ENCODE peak calls at places on chromosomes 16 and 17, in nine cellular contexts. F is stomach; C is A673; Q is keratinocyte; B is mucosa of descending colon; P is upper lobe of right lung; W is left ventricle myocardium inferior; J is uterus; Z is CD8-positive, alpha-beta T cell. K is an unnamed sample. For H3K36me3, the result is how much of the 10 kb centered on the place peaks cover.

GRCh38 chr17:74768069-74768762 is 7.9 kb downstream of the NAT9 start:
- DNase-seq in F (peak), C (no peak), Q (no peak), B (no peak), P (peak), W (peak), J (no peak), Z (no peak), K (no peak)

GRCh38 chr16:85928411-85928820 is 29.5 kb downstream of the IRF8 start:
- DNase-seq in F (no peak), C (no peak), Q (no peak), B (peak), P (no peak), W (no peak), J (peak), Z (no peak), K (no peak)

GRCh38 chr17:29930399-29931010 is 477 bp upstream of the SSH2 start:
- DNase-seq in F (no peak), C (no peak), Q (no peak), B (no peak), P (no peak), W (no peak), J (no peak), Z (no peak), K (no peak)

GRCh38 chr17:31115168-31115567 is 20.4 kb downstream of the NF1 start:
- DNase-seq in F (no peak), C (peak), Q (no peak), B (no peak), P (no peak), W (no peak), J (no peak), Z (no peak), K (no peak)

GRCh38 chr17:43467981-43468541 is 15.7 kb upstream of the DHX8 start:
- DNase-seq in F (no peak), C (no peak), Q (no peak), B (no peak), P (no peak), W (no peak), J (peak), Z (no peak), K (peak)

GRCh38 chr16:2086812-2087425 is 39.1 kb downstream of the TSC2 start:
- DNase-seq in F (no peak), C (no peak), Q (no peak), B (no peak), P (no peak), W (no peak), J (no peak), Z (no peak), K (no peak)

GRCh38 chr17:82149401-82150099 is 51.5 kb upstream of the FASN start:
- DNase-seq in F (no peak), C (no peak), Q (no peak), B (no peak), P (no peak), W (no peak), J (no peak), Z (no peak), K (no peak)

GRCh38 chr16:64455275-64455674 is 666.6 kb downstream of the CDH11 start:
- DNase-seq in F (no peak), C (no peak), Q (no peak), B (no peak), P (no peak), W (no peak), J (no peak), Z (no peak), K (no peak)

GRCh38 chr16:88599092-88599733 is 29.0 kb downstream of the ZC3H18 start:
- DNase-seq in F (peak), C (no peak), Q (no peak), B (no peak), P (peak), W (peak), J (peak), Z (no peak), K (no peak)

GRCh38 chr17:57342141-57342540 is 85.8 kb downstream of the MSI2 start:
- DNase-seq in F (no peak), C (no peak), Q (no peak), B (no peak), P (no peak), W (no peak), J (no peak), Z (no peak), K (no peak)

DNA sequence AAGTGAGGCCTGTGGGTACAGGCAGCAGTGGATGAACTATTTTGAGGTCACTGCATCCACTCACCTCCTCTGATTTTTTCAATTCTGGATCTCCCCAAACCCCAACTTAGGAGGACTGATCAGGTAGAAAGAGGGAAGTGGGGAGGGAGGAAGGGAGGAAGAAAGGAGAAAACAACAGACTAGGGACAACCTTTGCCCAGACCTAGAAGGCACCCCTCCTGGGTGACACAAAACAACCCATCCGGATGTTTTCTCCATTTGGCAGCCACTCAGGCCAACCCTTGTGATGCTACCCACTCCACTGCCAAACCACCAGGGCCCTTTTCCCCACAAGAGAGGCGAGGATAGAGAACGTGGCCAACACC is 2.7 kb downstream of the ORMDL3 start:
- DNase-seq in F (no peak), C (no peak), Q (no peak), B (no peak), P (no peak), W (no peak), J (no peak), Z (no peak), K (no peak)
- H3K4me3 ChIP-seq in F (no peak), C (no peak), Q (no peak), B (no peak), P (no peak), W (no peak), J (no peak), Z (peak), K (no peak)

GRCh38 chr17:67666710-67667109 is 51.0 kb upstream of the NOL11 start:
- DNase-seq in F (no peak), C (no peak), Q (no peak), B (no peak), P (no peak), W (no peak), J (no peak), Z (no peak), K (no peak)
- H3K36me3 ChIP-seq in F (under half), C (under half), Q (under half), B (under half), P (under half), W (under half), J (under half), Z (under half), K (under half)

GRCh38 chr17:27818311-27819170 is 18.2 kb upstream of the NOS2 start:
- DNase-seq in F (no peak), C (no peak), Q (no peak), B (peak), P (no peak), W (peak), J (no peak), Z (no peak), K (no peak)
- TF ChIP-seq CTCF in F (no peak), C (no peak), Q (no peak), B (no peak), P (no peak), W (no peak), J (no peak), Z (no peak), K (no peak)

GRCh38 chr17:76967762-76968161 is 99.6 kb downstream of the MGAT5B start:
- DNase-seq in F (no peak), C (no peak), Q (no peak), B (no peak), P (no peak), W (no peak), J (no peak), Z (no peak), K (no peak)

GRCh38 chr17:76972046-76972641 is 103.9 kb downstream of the MGAT5B start:
- DNase-seq in F (no peak), C (no peak), Q (no peak), B (no peak), P (no peak), W (no peak), J (no peak), Z (no peak), K (no peak)

GRCh38 chr17:76969598-76970172 is 101.5 kb downstream of the MGAT5B start:
- DNase-seq in F (no peak), C (peak), Q (no peak), B (no peak), P (no peak), W (no peak), J (no peak), Z (no peak), K (no peak)

GRCh38 chr17:76966486-76967181 is 98.4 kb downstream of the MGAT5B start:
- DNase-seq in F (no peak), C (no peak), Q (no peak), B (peak), P (no peak), W (no peak), J (no peak), Z (no peak), K (no peak)

DNA sequence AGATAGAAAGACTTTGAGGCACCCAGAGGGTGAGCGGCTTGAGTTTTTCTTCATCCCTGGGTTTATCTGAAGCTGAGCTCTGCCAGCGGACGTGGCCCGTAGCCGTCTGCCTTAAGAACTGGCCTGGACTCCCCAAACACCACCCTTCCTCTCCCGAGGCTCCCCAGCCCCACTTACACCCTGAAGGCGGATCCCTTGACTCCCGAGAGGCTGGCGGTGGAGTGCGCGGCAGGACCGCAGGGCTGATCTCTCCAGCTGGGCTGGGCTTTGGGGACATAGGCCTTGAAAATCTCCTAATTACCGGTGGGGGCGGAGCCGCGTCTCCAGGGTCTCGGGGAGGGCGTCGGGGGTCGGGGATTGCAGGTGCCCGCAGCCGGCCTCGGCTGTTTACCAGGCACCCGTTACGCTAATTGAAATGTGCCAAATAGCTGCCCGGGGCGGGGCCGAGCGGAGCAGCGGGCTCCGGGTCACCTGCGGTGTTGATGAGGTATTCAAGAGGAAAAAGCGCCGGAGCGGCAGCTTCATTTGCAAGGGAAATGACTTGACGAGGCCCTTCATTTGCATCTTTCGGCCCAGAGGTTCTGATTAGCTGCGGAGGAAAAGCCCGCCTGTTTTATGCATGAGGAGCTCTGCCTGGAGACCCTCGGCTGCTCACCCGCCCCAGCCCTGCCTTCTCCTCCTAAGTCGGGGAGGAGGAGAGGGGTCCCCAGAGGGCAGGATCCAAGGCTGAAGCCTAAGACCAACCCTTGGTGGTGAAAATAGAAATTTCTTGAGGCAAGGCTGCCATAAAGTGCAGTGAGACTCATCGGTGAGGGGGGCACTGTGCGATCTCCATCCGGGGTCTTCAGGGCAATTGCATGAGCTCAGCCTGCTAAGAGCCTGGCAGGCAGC is 100.7 kb downstream of the MGAT5B start:
- DNase-seq in F (peak), C (peak), Q (no peak), B (peak), P (no peak), W (no peak), J (no peak), Z (peak), K (no peak)
- H3K4me3 ChIP-seq in F (peak), C (peak), Q (no peak), B (no peak), P (peak), W (peak), J (no peak), Z (peak), K (peak)

GRCh38 chr16:75429621-75430403 is 3.5 kb downstream of the CFDP1 start:
- DNase-seq in F (no peak), C (no peak), Q (no peak), B (no peak), P (no peak), W (no peak), J (no peak), Z (no peak), K (no peak)

GRCh38 chr16:75432828-75433731 is at the start of gene CFDP1:
- DNase-seq in F (peak), C (peak), Q (peak), B (peak), P (peak), W (peak), J (peak), Z (peak), K (peak)

GRCh38 chr16:75433732-75434413 is 570 bp upstream of the CFDP1 start:
- DNase-seq in F (peak), C (peak), Q (peak), B (no peak), P (peak), W (no peak), J (peak), Z (peak), K (peak)
- H3K36me3 ChIP-seq in F (under half), C (under half), Q (under half), B (under half), P (under half), W (under half), J (under half), Z (under half), K (under half)

K was measured in kidney epithelial cell.